ENCODE peak calls at places on chromosomes 2 and 18, in five cellular contexts. One of them, this sample, is unnamed.

GRCh38 chr18:22164337-22165048 is 4.9 kb upstream of the GATA6 start:
- DNase-seq in NCI-H1105 treated with DMSO at 0.1 percent for 48 hours: no peak
- DNase-seq in AG08396: no peak
- DNase-seq in EH: no peak
- DNase-seq in activated CD4-positive, alpha-beta T cell treated with anti-CD3 and anti-CD28 coated beads, Interleukin-2, amount 50 U/mL, for 24 hours: no peak
- DNase-seq in this sample: no peak

GRCh38 chr2:239846789-239847676 is 178.1 kb downstream of the NDUFA10 start:
- DNase-seq in AG08396: no peak
- DNase-seq in activated CD4-positive, alpha-beta T cell treated with anti-CD3 and anti-CD28 coated beads, Interleukin-2, amount 50 U/mL, for 24 hours: no peak
- DNase-seq in NCI-H1105 treated with DMSO at 0.1 percent for 48 hours: no peak
- DNase-seq in EH: no peak
- DNase-seq in this sample: no peak

GRCh38 chr2:165725421-165725820 is 68.6 kb downstream of the GALNT3 start:
- DNase-seq in NCI-H1105 treated with DMSO at 0.1 percent for 48 hours: no peak
- DNase-seq in EH: peak; percentile 74
- DNase-seq in AG08396: peak; percentile 53
- DNase-seq in activated CD4-positive, alpha-beta T cell treated with anti-CD3 and anti-CD28 coated beads, Interleukin-2, amount 50 U/mL, for 24 hours: no peak
- DNase-seq in this sample: no peak

GRCh38 chr2:221958224-221958623 is 340.6 kb downstream of the PAX3 start:
- DNase-seq in NCI-H1105 treated with DMSO at 0.1 percent for 48 hours: no peak
- DNase-seq in activated CD4-positive, alpha-beta T cell treated with anti-CD3 and anti-CD28 coated beads, Interleukin-2, amount 50 U/mL, for 24 hours: no peak
- DNase-seq in EH: no peak
- DNase-seq in AG08396: no peak
- DNase-seq in this sample: peak; percentile 8

GRCh38 chr2:234142530-234142929 is 92.0 kb downstream of the SPP2 start:
- DNase-seq in EH: peak; percentile 45
- DNase-seq in AG08396: no peak
- DNase-seq in NCI-H1105 treated with DMSO at 0.1 percent for 48 hours: no peak
- DNase-seq in activated CD4-positive, alpha-beta T cell treated with anti-CD3 and anti-CD28 coated beads, Interleukin-2, amount 50 U/mL, for 24 hours: no peak
- DNase-seq in this sample: no peak

GRCh38 chr2:79824086-79824786 is 311.4 kb downstream of the CTNNA2 start:
- DNase-seq in AG08396: no peak
- DNase-seq in EH: no peak
- DNase-seq in NCI-H1105 treated with DMSO at 0.1 percent for 48 hours: no peak
- DNase-seq in activated CD4-positive, alpha-beta T cell treated with anti-CD3 and anti-CD28 coated beads, Interleukin-2, amount 50 U/mL, for 24 hours: no peak
- DNase-seq in this sample: no peak

GRCh38 chr2:181070119-181070833 is 89.9 kb downstream of the UBE2E3 start:
- DNase-seq in activated CD4-positive, alpha-beta T cell treated with anti-CD3 and anti-CD28 coated beads, Interleukin-2, amount 50 U/mL, for 24 hours: no peak
- DNase-seq in EH: peak; percentile 71
- DNase-seq in NCI-H1105 treated with DMSO at 0.1 percent for 48 hours: no peak
- DNase-seq in AG08396: peak; percentile 10
- DNase-seq in this sample: no peak

GRCh38 chr2:28325567-28326468 is 66.8 kb upstream of the FOSL2 start:
- DNase-seq in AG08396: no peak
- DNase-seq in activated CD4-positive, alpha-beta T cell treated with anti-CD3 and anti-CD28 coated beads, Interleukin-2, amount 50 U/mL, for 24 hours: no peak
- DNase-seq in NCI-H1105 treated with DMSO at 0.1 percent for 48 hours: no peak
- DNase-seq in EH: no peak
- DNase-seq in this sample: no peak

GRCh38 chr18:34929336-34929780 is 111.9 kb upstream of the MAPRE2 start:
- DNase-seq in NCI-H1105 treated with DMSO at 0.1 percent for 48 hours: no peak
- DNase-seq in activated CD4-positive, alpha-beta T cell treated with anti-CD3 and anti-CD28 coated beads, Interleukin-2, amount 50 U/mL, for 24 hours: no peak
- DNase-seq in AG08396: peak; percentile 50
- DNase-seq in EH: peak; percentile 67
- DNase-seq in this sample: no peak

GRCh38 chr2:143525006-143525405 is 395.8 kb downstream of the ARHGAP15 start:
- DNase-seq in activated CD4-positive, alpha-beta T cell treated with anti-CD3 and anti-CD28 coated beads, Interleukin-2, amount 50 U/mL, for 24 hours: no peak
- DNase-seq in EH: peak; percentile 95
- DNase-seq in AG08396: no peak
- DNase-seq in NCI-H1105 treated with DMSO at 0.1 percent for 48 hours: no peak
- DNase-seq in this sample: no peak

GRCh38 chr2:164879901-164880535 is 38.4 kb upstream of the COBLL1 start:
- DNase-seq in NCI-H1105 treated with DMSO at 0.1 percent for 48 hours: no peak
- DNase-seq in AG08396: no peak
- DNase-seq in EH: peak; percentile 82
- DNase-seq in activated CD4-positive, alpha-beta T cell treated with anti-CD3 and anti-CD28 coated beads, Interleukin-2, amount 50 U/mL, for 24 hours: no peak
- DNase-seq in this sample: no peak

GRCh38 chr2:184597571-184597980 is 753 bp upstream of the ZNF804A start:
- DNase-seq in NCI-H1105 treated with DMSO at 0.1 percent for 48 hours: peak; percentile 24
- DNase-seq in activated CD4-positive, alpha-beta T cell treated with anti-CD3 and anti-CD28 coated beads, Interleukin-2, amount 50 U/mL, for 24 hours: no peak
- DNase-seq in AG08396: peak; percentile 52
- DNase-seq in EH: peak; percentile 32
- DNase-seq in this sample: peak; percentile 21

GRCh38 chr2:241151934-241152660 is 1.8 kb downstream of the PPP1R7 start:
- DNase-seq in activated CD4-positive, alpha-beta T cell treated with anti-CD3 and anti-CD28 coated beads, Interleukin-2, amount 50 U/mL, for 24 hours: no peak
- DNase-seq in EH: peak; percentile 16
- DNase-seq in NCI-H1105 treated with DMSO at 0.1 percent for 48 hours: no peak
- DNase-seq in AG08396: no peak
- DNase-seq in this sample: no peak